ENCODE peak calls at places on chromosome 6, in seven cellular contexts. One of them, this sample, is unnamed.

GRCh38 chr6:70150521-70150920 is 152.4 kb downstream of the COL9A1 start:
- DNase-seq in brain microvascular endothelial cell: no peak
- DNase-seq in NCI-H1105 treated with DMSO at 0.1 percent for 48 hours: no peak
- DNase-seq in M059J: no peak
- DNase-seq in SK-N-DZ: no peak
- DNase-seq in activated B cell treated with CpG ODN at 0.5 μM for 24 hours: no peak
- DNase-seq in HTR-8/SVneo: no peak
- DNase-seq in this sample: no peak

GRCh38 chr6:41921712-41921998 is 356 bp downstream of the BYSL start:
- DNase-seq in brain microvascular endothelial cell: no peak
- DNase-seq in NCI-H1105 treated with DMSO at 0.1 percent for 48 hours: no peak
- DNase-seq in M059J: peak; percentile 41
- DNase-seq in SK-N-DZ: no peak
- DNase-seq in activated B cell treated with CpG ODN at 0.5 μM for 24 hours: no peak
- DNase-seq in HTR-8/SVneo: no peak
- DNase-seq in this sample: no peak

GRCh38 chr6:79671605-79672266 is 40.6 kb downstream of the SH3BGRL2 start:
- DNase-seq in brain microvascular endothelial cell: peak; percentile 33
- DNase-seq in NCI-H1105 treated with DMSO at 0.1 percent for 48 hours: peak; percentile 75
- DNase-seq in M059J: peak; percentile 59
- DNase-seq in SK-N-DZ: no peak
- DNase-seq in activated B cell treated with CpG ODN at 0.5 μM for 24 hours: no peak
- DNase-seq in HTR-8/SVneo: no peak
- DNase-seq in this sample: no peak

GRCh38 chr6:134446228-134446848 is 128.4 kb upstream of the SGK1 start:
- DNase-seq in brain microvascular endothelial cell: no peak
- DNase-seq in NCI-H1105 treated with DMSO at 0.1 percent for 48 hours: no peak
- DNase-seq in M059J: no peak
- DNase-seq in SK-N-DZ: no peak
- DNase-seq in activated B cell treated with CpG ODN at 0.5 μM for 24 hours: no peak
- DNase-seq in HTR-8/SVneo: no peak
- DNase-seq in this sample: no peak

GRCh38 chr6:151240861-151241642 is 1.3 kb downstream of the AKAP12 start:
- DNase-seq in brain microvascular endothelial cell: peak; percentile 64
- DNase-seq in NCI-H1105 treated with DMSO at 0.1 percent for 48 hours: peak; percentile 75
- DNase-seq in M059J: peak; percentile 79
- DNase-seq in SK-N-DZ: peak; percentile 67
- DNase-seq in activated B cell treated with CpG ODN at 0.5 μM for 24 hours: no peak
- DNase-seq in HTR-8/SVneo: peak; percentile 30
- DNase-seq in this sample: no peak

GRCh38 chr6:137487947-137488735 is 6.1 kb downstream of the OLIG3 start:
- DNase-seq in brain microvascular endothelial cell: no peak
- DNase-seq in NCI-H1105 treated with DMSO at 0.1 percent for 48 hours: no peak
- DNase-seq in M059J: no peak
- DNase-seq in SK-N-DZ: no peak
- DNase-seq in activated B cell treated with CpG ODN at 0.5 μM for 24 hours: no peak
- DNase-seq in HTR-8/SVneo: no peak
- DNase-seq in this sample: no peak

GRCh38 chr6:12923644-12924235 is 207.2 kb downstream of the PHACTR1 start:
- DNase-seq in brain microvascular endothelial cell: no peak
- DNase-seq in NCI-H1105 treated with DMSO at 0.1 percent for 48 hours: no peak
- DNase-seq in M059J: peak; percentile 17
- DNase-seq in SK-N-DZ: no peak
- DNase-seq in activated B cell treated with CpG ODN at 0.5 μM for 24 hours: no peak
- DNase-seq in HTR-8/SVneo: no peak
- DNase-seq in this sample: no peak

GRCh38 chr6:130262008-130262407 is 39.3 kb upstream of the SAMD3 start:
- DNase-seq in brain microvascular endothelial cell: no peak
- DNase-seq in NCI-H1105 treated with DMSO at 0.1 percent for 48 hours: no peak
- DNase-seq in M059J: no peak
- DNase-seq in SK-N-DZ: no peak
- DNase-seq in activated B cell treated with CpG ODN at 0.5 μM for 24 hours: no peak
- DNase-seq in HTR-8/SVneo: no peak
- DNase-seq in this sample: no peak

GRCh38 chr6:13420269-13420668 is 67.1 kb downstream of the GFOD1 start:
- DNase-seq in brain microvascular endothelial cell: no peak
- DNase-seq in NCI-H1105 treated with DMSO at 0.1 percent for 48 hours: no peak
- DNase-seq in M059J: no peak
- DNase-seq in SK-N-DZ: peak; percentile 22
- DNase-seq in activated B cell treated with CpG ODN at 0.5 μM for 24 hours: no peak
- DNase-seq in HTR-8/SVneo: no peak
- DNase-seq in this sample: no peak

GRCh38 chr6:28683945-28684538 is 158.4 kb downstream of the GPX5 start:
- DNase-seq in brain microvascular endothelial cell: no peak
- DNase-seq in NCI-H1105 treated with DMSO at 0.1 percent for 48 hours: peak; percentile 60
- DNase-seq in M059J: peak; percentile 72
- DNase-seq in SK-N-DZ: peak; percentile 45
- DNase-seq in activated B cell treated with CpG ODN at 0.5 μM for 24 hours: no peak
- DNase-seq in HTR-8/SVneo: no peak
- DNase-seq in this sample: peak; percentile 5

GRCh38 chr6:33192671-33193602 is 670 bp upstream of the COL11A2 start:
- DNase-seq in brain microvascular endothelial cell: no peak
- DNase-seq in NCI-H1105 treated with DMSO at 0.1 percent for 48 hours: peak; percentile 58
- DNase-seq in M059J: no peak
- DNase-seq in SK-N-DZ: no peak
- DNase-seq in activated B cell treated with CpG ODN at 0.5 μM for 24 hours: peak; percentile 42
- DNase-seq in HTR-8/SVneo: no peak
- DNase-seq in this sample: no peak

GRCh38 chr6:24646771-24647170 is 780 bp upstream of the KIAA0319 start:
- DNase-seq in brain microvascular endothelial cell: peak; percentile 9
- DNase-seq in NCI-H1105 treated with DMSO at 0.1 percent for 48 hours: no peak
- DNase-seq in M059J: peak; percentile 80
- DNase-seq in SK-N-DZ: no peak
- DNase-seq in activated B cell treated with CpG ODN at 0.5 μM for 24 hours: no peak
- DNase-seq in HTR-8/SVneo: peak; percentile 12
- DNase-seq in this sample: no peak

GRCh38 chr6:9611016-9611415 is 803.9 kb downstream of the TFAP2A start:
- DNase-seq in brain microvascular endothelial cell: no peak
- DNase-seq in NCI-H1105 treated with DMSO at 0.1 percent for 48 hours: no peak
- DNase-seq in M059J: no peak
- DNase-seq in SK-N-DZ: no peak
- DNase-seq in activated B cell treated with CpG ODN at 0.5 μM for 24 hours: no peak
- DNase-seq in HTR-8/SVneo: no peak
- DNase-seq in this sample: no peak

GRCh38 chr6:129749749-129750120 is 39.8 kb upstream of the ARHGAP18 start:
- DNase-seq in brain microvascular endothelial cell: peak; percentile 41
- DNase-seq in NCI-H1105 treated with DMSO at 0.1 percent for 48 hours: no peak
- DNase-seq in M059J: peak; percentile 92
- DNase-seq in SK-N-DZ: no peak
- DNase-seq in activated B cell treated with CpG ODN at 0.5 μM for 24 hours: no peak
- DNase-seq in HTR-8/SVneo: peak; percentile 20
- DNase-seq in this sample: peak; percentile 68

GRCh38 chr6:164628302-164628931 is 681.0 kb downstream of the C6orf118 start:
- DNase-seq in brain microvascular endothelial cell: no peak
- DNase-seq in NCI-H1105 treated with DMSO at 0.1 percent for 48 hours: no peak
- DNase-seq in M059J: no peak
- DNase-seq in SK-N-DZ: peak; percentile 10
- DNase-seq in activated B cell treated with CpG ODN at 0.5 μM for 24 hours: no peak
- DNase-seq in HTR-8/SVneo: no peak
- DNase-seq in this sample: no peak

GRCh38 chr6:26493258-26493657 is 6.8 kb upstream of the BTN1A1 start:
- DNase-seq in brain microvascular endothelial cell: no peak
- DNase-seq in NCI-H1105 treated with DMSO at 0.1 percent for 48 hours: no peak
- DNase-seq in M059J: peak; percentile 45
- DNase-seq in SK-N-DZ: no peak
- DNase-seq in activated B cell treated with CpG ODN at 0.5 μM for 24 hours: no peak
- DNase-seq in HTR-8/SVneo: no peak
- DNase-seq in this sample: peak; percentile 4

GRCh38 chr6:32973144-32973854 is 4.9 kb downstream of the BRD2 start:
- DNase-seq in brain microvascular endothelial cell: no peak
- DNase-seq in NCI-H1105 treated with DMSO at 0.1 percent for 48 hours: peak; percentile 62
- DNase-seq in M059J: peak; percentile 73
- DNase-seq in SK-N-DZ: peak; percentile 31
- DNase-seq in activated B cell treated with CpG ODN at 0.5 μM for 24 hours: no peak
- DNase-seq in HTR-8/SVneo: no peak
- DNase-seq in this sample: no peak

GRCh38 chr6:164763788-164764187 is 545.6 kb downstream of the C6orf118 start:
- DNase-seq in brain microvascular endothelial cell: no peak
- DNase-seq in NCI-H1105 treated with DMSO at 0.1 percent for 48 hours: no peak
- DNase-seq in M059J: no peak
- DNase-seq in SK-N-DZ: no peak
- DNase-seq in activated B cell treated with CpG ODN at 0.5 μM for 24 hours: no peak
- DNase-seq in HTR-8/SVneo: no peak
- DNase-seq in this sample: no peak

GRCh38 chr6:90463359-90463758 is 123.5 kb downstream of the MAP3K7 start:
- DNase-seq in brain microvascular endothelial cell: no peak
- DNase-seq in NCI-H1105 treated with DMSO at 0.1 percent for 48 hours: no peak
- DNase-seq in M059J: no peak
- DNase-seq in SK-N-DZ: no peak
- DNase-seq in activated B cell treated with CpG ODN at 0.5 μM for 24 hours: no peak
- DNase-seq in HTR-8/SVneo: no peak
- DNase-seq in this sample: no peak

GRCh38 chr6:30194797-30195690 is 18.2 kb downstream of the TRIM26 start:
- DNase-seq in brain microvascular endothelial cell: no peak
- DNase-seq in NCI-H1105 treated with DMSO at 0.1 percent for 48 hours: no peak
- DNase-seq in M059J: no peak
- DNase-seq in SK-N-DZ: no peak
- DNase-seq in activated B cell treated with CpG ODN at 0.5 μM for 24 hours: no peak
- DNase-seq in HTR-8/SVneo: no peak
- DNase-seq in this sample: no peak

GRCh38 chr6:10658910-10659696 is 35.3 kb downstream of the C6orf52 start:
- DNase-seq in brain microvascular endothelial cell: no peak
- DNase-seq in NCI-H1105 treated with DMSO at 0.1 percent for 48 hours: no peak
- DNase-seq in M059J: peak; percentile 6
- DNase-seq in SK-N-DZ: no peak
- DNase-seq in activated B cell treated with CpG ODN at 0.5 μM for 24 hours: no peak
- DNase-seq in HTR-8/SVneo: no peak
- DNase-seq in this sample: no peak

GRCh38 chr6:106098383-106099234 is 12.5 kb downstream of the PRDM1 start:
- DNase-seq in brain microvascular endothelial cell: peak; percentile 68
- DNase-seq in NCI-H1105 treated with DMSO at 0.1 percent for 48 hours: peak; percentile 94
- DNase-seq in M059J: no peak
- DNase-seq in SK-N-DZ: no peak
- DNase-seq in activated B cell treated with CpG ODN at 0.5 μM for 24 hours: no peak
- DNase-seq in HTR-8/SVneo: no peak
- DNase-seq in this sample: no peak